ENCODE peak calls at places on chromosomes 11 and 22, in six cellular contexts. X, H, N, J, W and R are unnamed samples.

GRCh38 chr11:62420882-62421281 is 2.0 kb downstream of the SCGB1A1 start:
- DNase-seq in X (no peak), H (no peak), N (no peak), J (no peak), W (no peak), R (no peak)

GRCh38 chr11:95849087-95849825 is 59.0 kb downstream of the CEP57 start:
- DNase-seq in X (no peak), H (peak), N (no peak), J (peak), W (peak), R (peak)

GRCh38 chr11:2551131-2551530 is 106.3 kb downstream of the KCNQ1 start:
- DNase-seq in X (no peak), H (no peak), N (no peak), J (no peak), W (no peak), R (no peak)

GRCh38 chr11:116257871-116258270 is 514.9 kb downstream of the BUD13 start:
- DNase-seq in X (no peak), H (no peak), N (no peak), J (no peak), W (no peak), R (no peak)

GRCh38 chr11:99901175-99901574 is 785.9 kb upstream of the ARHGAP42 start:
- DNase-seq in X (no peak), H (no peak), N (no peak), J (no peak), W (no peak), R (no peak)

GRCh38 chr22:43168416-43169309 is 17.3 kb downstream of the TSPO start:
- DNase-seq in X (no peak), H (no peak), N (no peak), J (no peak), W (no peak), R (no peak)

GRCh38 chr11:107018902-107019493 is 722 bp upstream of the GUCY1A2 start:
- DNase-seq in X (no peak), H (peak), N (no peak), J (peak), W (peak), R (peak)

GRCh38 chr11:35932641-35933571 is 11.0 kb upstream of the LDLRAD3 start:
- DNase-seq in X (no peak), H (no peak), N (no peak), J (no peak), W (no peak), R (no peak)

GRCh38 chr22:44067901-44068300 is 43.8 kb downstream of the PARVB start:
- DNase-seq in X (no peak), H (no peak), N (no peak), J (no peak), W (no peak), R (no peak)

GRCh38 chr11:46678741-46679130 is 21.7 kb downstream of the ARHGAP1 start:
- DNase-seq in X (no peak), H (no peak), N (no peak), J (no peak), W (no peak), R (no peak)

GRCh38 chr22:24146791-24147353 is 34.4 kb upstream of the SUSD2 start:
- DNase-seq in X (no peak), H (no peak), N (no peak), J (no peak), W (no peak), R (no peak)

GRCh38 chr11:9004310-9004945 is 627 bp upstream of the NRIP3 start:
- DNase-seq in X (no peak), H (no peak), N (no peak), J (peak), W (peak), R (no peak)

GRCh38 chr11:133897331-133897650 is 52.0 kb upstream of the SPATA19 start:
- DNase-seq in X (no peak), H (no peak), N (no peak), J (no peak), W (no peak), R (no peak)

GRCh38 chr22:28977050-28977449 is 84.6 kb downstream of the C22orf31 start:
- DNase-seq in X (no peak), H (no peak), N (no peak), J (no peak), W (peak), R (no peak)